ENCODE peak calls at places on chromosomes 2 and 18, in seven cellular contexts. J is PC-9; Y is GM23338; I is fibroblast of lung; L is psoas muscle; P is adrenal gland; X is effector memory CD4-positive, alpha-beta T cell. Q is an unnamed sample. For H3K4me1, the result is how much of the 10 kb centered on the place peaks cover.

GRCh38 chr2:73106791-73107190 is 6.0 kb downstream of the RAB11FIP5 start:
- DNase-seq in I (no peak), Y (no peak), J (no peak), X (no peak), P (no peak), L (no peak), Q (no peak)

GRCh38 chr2:11873766-11874165 is 127.3 kb downstream of the LPIN1 start:
- DNase-seq in Y (no peak), J (no peak), P (no peak), X (no peak), I (peak), L (no peak), Q (no peak)

GRCh38 chr18:63427566-63427965 is 5.3 kb upstream of the VPS4B start:
- DNase-seq in J (peak), P (no peak), L (no peak), X (no peak), Y (peak), I (no peak), Q (no peak)

GRCh38 chr2:135931776-135932438 is 53.5 kb downstream of the DARS1 start:
- DNase-seq in I (no peak), Y (no peak), P (no peak), X (no peak), L (no peak), J (no peak), Q (no peak)

GRCh38 chr2:203830294-203831055 is 37.1 kb upstream of the CTLA4 start:
- DNase-seq in Y (no peak), L (no peak), P (no peak), I (no peak), X (no peak), J (no peak), Q (no peak)

GRCh38 chr2:219645631-219646527 is 18.4 kb downstream of the SLC4A3 start:
- DNase-seq in L (no peak), X (no peak), P (peak), Y (peak), I (peak), J (no peak), Q (no peak)

GRCh38 chr2:30613001-30613400 is 166.0 kb downstream of the LCLAT1 start:
- DNase-seq in L (no peak), Y (no peak), X (no peak), P (no peak), I (no peak), J (no peak), Q (no peak)

GRCh38 chr2:63343397-63344109 is 244.7 kb downstream of the WDPCP start:
- DNase-seq in Y (no peak), P (no peak), J (no peak), X (no peak), L (no peak), I (no peak), Q (no peak)

GRCh38 chr2:224666951-224667553 is 49.1 kb downstream of the CCDC195 start:
- DNase-seq in L (no peak), X (no peak), Y (no peak), I (no peak), P (no peak), J (no peak), Q (no peak)

GRCh38 chr2:656676-657075 is 20.5 kb downstream of the TMEM18 start:
- DNase-seq in X (no peak), J (no peak), P (peak), L (no peak), Y (no peak), I (no peak), Q (no peak)
- H3K4me1 ChIP-seq in X (under half), J (under half), P (under half), L (under half), Y (under half), I (under half), Q (under half)

GRCh38 chr2:71336802-71337201 is 5.2 kb downstream of the ZNF638 start:
- DNase-seq in P (peak), Y (no peak), L (no peak), I (peak), J (no peak), X (no peak), Q (no peak)
- H3K27ac ChIP-seq in P (peak), Y (no peak), L (no peak), I (no peak), J (peak), X (no peak), Q (peak)

GRCh38 chr2:137966043-137966442 is 1.8 kb downstream of the HNMT start:
- DNase-seq in Y (no peak), P (no peak), X (no peak), J (no peak), L (no peak), I (no peak), Q (no peak)
- H3K4me3 ChIP-seq in Y (no peak), P (peak), X (no peak), J (no peak), L (peak), I (peak), Q (peak)

DNA sequence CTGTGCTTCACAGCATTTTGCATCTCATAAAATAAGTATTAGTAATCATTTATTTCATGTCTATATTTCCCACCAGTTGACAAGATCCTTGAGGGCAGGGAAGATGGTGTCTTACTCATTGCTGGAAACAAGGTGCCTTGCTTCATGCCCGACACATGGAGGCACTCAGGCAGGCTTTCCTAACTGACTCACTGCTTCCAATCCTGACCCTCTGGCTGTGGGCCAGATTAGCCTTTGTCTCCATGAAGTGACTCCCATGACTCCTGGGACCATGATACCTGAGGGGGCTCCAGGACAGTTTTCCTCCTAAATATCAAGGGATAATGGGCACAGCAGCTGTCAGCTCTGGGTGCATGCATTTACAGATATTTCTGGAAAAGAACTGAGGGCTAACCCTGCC is 275.1 kb downstream of the AGPS start:
- DNase-seq in J (no peak), X (no peak), L (no peak), P (no peak), Y (no peak), I (no peak), Q (no peak)
- H3K4me1 ChIP-seq in J (under half), X (under half), L (under half), P (under half), Y (under half), I (under half), Q (under half)

GRCh38 chr2:167292430-167293171 is 404.3 kb downstream of the XIRP2 start:
- DNase-seq in J (peak), P (peak), L (peak), I (peak), X (no peak), Y (peak), Q (peak)

GRCh38 chr2:167294775-167295140 is 406.5 kb downstream of the XIRP2 start:
- DNase-seq in I (peak), P (no peak), Y (no peak), J (no peak), L (no peak), X (no peak), Q (no peak)

GRCh38 chr2:167289651-167290410 is 401.6 kb downstream of the XIRP2 start:
- DNase-seq in P (no peak), Y (no peak), J (no peak), X (no peak), L (no peak), I (peak), Q (no peak)

GRCh38 chr2:167294031-167294774 is 405.9 kb downstream of the XIRP2 start:
- DNase-seq in P (peak), J (no peak), Y (peak), L (peak), X (no peak), I (peak), Q (no peak)

GRCh38 chr2:167293172-167293781 is 405.0 kb downstream of the XIRP2 start:
- DNase-seq in J (no peak), L (peak), X (no peak), P (peak), I (peak), Y (peak), Q (no peak)
- H3K27ac ChIP-seq in J (no peak), L (no peak), X (no peak), P (no peak), I (no peak), Y (no peak), Q (peak)